ENCODE peak calls at places on chromosomes 7 and 10, in four cellular contexts. N is prostate gland, K is IMR-90, E is kidney. H is an unnamed sample. For H3K4me1, the result is how much of the 10 kb centered on the place peaks cover.

GRCh38 chr7:128007293-128007680 is 23.9 kb downstream of the LRRC4 start:
- DNase-seq in E (no peak), N (no peak), K (no peak), H (no peak)

GRCh38 chr10:102280397-102281015 is 35.2 kb downstream of the GBF1 start:
- DNase-seq in N (no peak), K (peak), E (no peak), H (peak)

GRCh38 chr7:4133491-4134044 is 548.5 kb upstream of the FOXK1 start:
- DNase-seq in N (no peak), K (no peak), E (no peak), H (no peak)

GRCh38 chr10:61465807-61466425 is 12.7 kb upstream of the TMEM26 start:
- DNase-seq in K (peak), E (no peak), N (no peak), H (no peak)

GRCh38 chr10:95550073-95550672 is 11.0 kb downstream of the SORBS1 start:
- DNase-seq in E (no peak), K (no peak), N (peak), H (no peak)

GRCh38 chr10:88114368-88114767 is 250.9 kb downstream of the PTEN start:
- DNase-seq in K (peak), N (no peak), E (no peak), H (peak)

GRCh38 chr10:45197816-45198595 is 117.4 kb downstream of the OR13A1 start:
- DNase-seq in E (peak), N (no peak), K (no peak), H (no peak)

GRCh38 chr7:2003931-2004812 is 228.6 kb downstream of the MAD1L1 start:
- DNase-seq in K (no peak), N (no peak), E (peak), H (peak)

GRCh38 chr7:131652934-131653333 is 96.5 kb upstream of the PODXL start:
- DNase-seq in K (no peak), E (no peak), N (no peak), H (no peak)

GRCh38 chr10:13310518-13311176 is 10.8 kb upstream of the PHYH start:
- DNase-seq in N (no peak), E (no peak), K (no peak), H (no peak)

GRCh38 chr7:135801045-135801693 is 52.6 kb upstream of the FAM180A start:
- DNase-seq in K (peak), N (peak), E (no peak), H (peak)

GRCh38 chr7:29977926-29978652 is 11.5 kb downstream of the SCRN1 start:
- DNase-seq in E (no peak), K (no peak), N (no peak), H (no peak)

GRCh38 chr10:121129266-121129665 is 278.1 kb downstream of the WDR11 start:
- DNase-seq in N (no peak), E (no peak), K (no peak), H (no peak)

GRCh38 chr10:113576853-113577252 is 24.0 kb downstream of the HABP2 start:
- DNase-seq in E (no peak), K (peak), N (no peak), H (no peak)

DNA sequence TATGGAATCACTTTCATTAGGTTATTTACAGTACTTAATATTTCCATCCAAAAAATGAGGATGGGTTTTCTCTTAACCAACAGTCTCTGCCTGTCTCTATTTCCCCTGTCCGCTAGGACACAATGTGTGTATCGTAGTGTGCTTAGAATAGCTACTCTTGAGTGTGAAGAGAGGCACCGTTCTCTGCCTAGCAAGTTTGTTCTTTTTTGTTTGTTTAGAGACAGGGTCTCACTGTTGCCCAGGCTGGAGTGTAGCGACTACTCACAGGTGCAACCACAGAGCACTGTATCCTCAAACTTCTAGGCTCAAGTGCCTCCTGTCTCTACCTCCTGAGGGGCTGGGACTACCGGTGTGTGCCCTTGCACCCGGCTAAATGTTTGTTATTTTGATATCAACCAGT is 121.9 kb downstream of the ANK3 start:
- DNase-seq in N (no peak), K (no peak), E (no peak), H (no peak)
- H3K4me1 ChIP-seq in N (under half), K (under half), E (under half), H (under half)

GRCh38 chr7:98167653-98168052 is 43.6 kb upstream of the BHLHA15 start:
- DNase-seq in E (no peak), N (no peak), K (no peak), H (no peak)

GRCh38 chr7:98170944-98171343 is 40.3 kb upstream of the BHLHA15 start:
- DNase-seq in E (no peak), K (no peak), N (no peak), H (no peak)

GRCh38 chr7:98168181-98168903 is 42.9 kb upstream of the BHLHA15 start:
- DNase-seq in N (peak), E (no peak), K (peak), H (peak)

GRCh38 chr7:98171449-98171848 is 39.8 kb upstream of the BHLHA15 start:
- DNase-seq in N (no peak), E (no peak), K (no peak), H (no peak)

DNA sequence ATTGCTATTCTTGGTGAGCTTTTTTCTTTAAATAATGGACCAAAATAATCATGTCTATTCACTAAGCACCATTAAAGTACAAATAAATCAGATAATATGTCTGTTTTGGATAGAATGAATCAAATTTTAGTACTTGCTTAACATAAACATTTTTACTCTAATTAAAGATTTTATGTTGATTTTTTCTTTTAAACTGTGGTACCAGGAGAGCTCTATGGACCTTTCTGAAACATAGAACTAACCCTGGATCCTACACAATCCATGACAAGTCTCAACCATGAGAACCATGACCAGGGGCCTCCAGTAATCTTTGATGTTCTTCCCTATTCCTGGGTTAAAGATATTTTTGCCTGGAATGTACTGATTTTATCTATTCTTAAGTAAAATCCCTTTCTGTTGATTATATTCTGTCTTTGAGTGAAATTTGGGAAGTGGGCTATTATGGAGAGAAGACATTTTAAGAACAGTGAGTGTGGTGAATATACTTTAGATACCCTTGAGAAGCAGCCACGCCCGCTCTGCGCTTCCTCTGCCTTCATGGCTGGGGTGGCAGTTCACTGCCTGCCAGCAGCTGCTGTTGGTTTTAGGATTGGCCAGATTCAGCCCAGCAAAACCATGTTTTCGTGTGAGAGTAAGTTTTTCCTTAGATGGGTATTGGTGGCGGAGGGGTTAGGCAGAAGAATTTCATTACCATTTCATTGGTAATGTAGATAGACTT is 42.2 kb upstream of the BHLHA15 start:
- DNase-seq in E (no peak), K (no peak), N (no peak), H (no peak)
- TF ChIP-seq CTCF in E (no peak), K (no peak), N (no peak), H (no peak)

DNA sequence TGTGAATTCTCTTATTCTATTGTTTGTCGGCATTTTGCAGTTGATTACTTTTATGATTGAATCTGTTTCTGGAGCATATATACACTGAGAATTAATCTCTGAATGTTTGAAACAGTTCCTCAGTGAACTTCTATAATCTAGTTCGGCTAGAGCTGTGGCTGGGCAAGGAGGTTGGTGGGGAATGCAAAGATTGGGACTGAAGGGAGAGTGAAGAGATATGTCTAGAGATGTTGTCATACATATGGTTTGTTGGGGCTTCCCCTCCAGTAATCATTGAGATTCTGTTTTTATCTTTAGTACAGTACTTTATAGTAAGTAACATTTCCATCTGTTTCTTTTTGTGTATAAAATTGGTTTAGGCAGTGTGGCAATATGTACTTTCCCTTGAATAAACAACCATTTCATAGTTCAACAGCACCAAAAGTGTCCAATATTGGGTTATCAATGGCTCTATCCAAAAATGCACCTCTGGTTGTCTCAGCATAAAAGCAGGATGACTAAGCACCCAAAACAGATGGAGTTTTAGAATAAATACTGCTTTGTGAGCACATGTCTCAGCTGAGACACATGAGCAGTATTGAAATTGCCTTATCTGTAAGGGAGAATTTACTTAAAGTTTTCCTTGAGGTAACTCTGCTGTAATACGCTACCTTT is 36.7 kb downstream of the WAC start:
- DNase-seq in E (no peak), K (peak), N (no peak), H (no peak)
- H3K4me1 ChIP-seq in E (under half), K (under half), N (under half), H (under half)

GRCh38 chr7:51009716-51010496 is 227.2 kb upstream of the GRB10 start:
- DNase-seq in N (no peak), E (peak), K (peak), H (no peak)

GRCh38 chr7:51005074-51005473 is 222.4 kb upstream of the GRB10 start:
- DNase-seq in E (no peak), K (no peak), N (no peak), H (no peak)

GRCh38 chr7:51010534-51010933 is 227.8 kb upstream of the GRB10 start:
- DNase-seq in E (no peak), K (no peak), N (no peak), H (no peak)

GRCh38 chr7:51007708-51008505 is 225.2 kb upstream of the GRB10 start:
- DNase-seq in E (no peak), K (no peak), N (peak), H (no peak)

GRCh38 chr7:51006483-51007235 is 224.0 kb upstream of the GRB10 start:
- DNase-seq in N (peak), K (no peak), E (no peak), H (no peak)
- TF ChIP-seq CTCF in N (no peak), K (no peak), E (no peak), H (no peak)

DNA sequence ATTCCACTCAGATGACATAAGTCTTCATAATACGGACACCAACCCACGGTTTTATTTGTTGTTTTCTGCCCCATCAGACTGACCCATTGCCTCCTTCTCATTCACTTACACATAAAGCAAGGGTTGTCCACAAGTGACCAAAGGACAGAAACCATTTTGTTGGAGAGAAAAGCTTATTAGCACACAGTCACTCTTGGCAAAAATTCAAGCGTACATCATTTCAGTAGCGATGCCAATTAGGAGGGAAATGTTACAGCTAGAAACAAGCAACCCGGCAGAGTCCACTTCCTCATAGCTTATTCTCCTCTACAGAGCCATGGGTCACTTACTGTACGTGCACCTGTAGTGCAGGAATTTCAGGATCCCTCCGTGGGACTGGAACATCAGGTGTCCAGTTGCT is 23.0 kb downstream of the ABLIM1 start:
- DNase-seq in N (no peak), E (no peak), K (no peak), H (no peak)
- H3K4me1 ChIP-seq in N (under half), E (under half), K (under half), H (under half)

GRCh38 chr10:413662-414071 is 275.8 kb downstream of the DIP2C start:
- DNase-seq in E (no peak), K (no peak), N (no peak), H (no peak)
- TF ChIP-seq CTCF in E (no peak), K (no peak), N (no peak), H (no peak)

DNA sequence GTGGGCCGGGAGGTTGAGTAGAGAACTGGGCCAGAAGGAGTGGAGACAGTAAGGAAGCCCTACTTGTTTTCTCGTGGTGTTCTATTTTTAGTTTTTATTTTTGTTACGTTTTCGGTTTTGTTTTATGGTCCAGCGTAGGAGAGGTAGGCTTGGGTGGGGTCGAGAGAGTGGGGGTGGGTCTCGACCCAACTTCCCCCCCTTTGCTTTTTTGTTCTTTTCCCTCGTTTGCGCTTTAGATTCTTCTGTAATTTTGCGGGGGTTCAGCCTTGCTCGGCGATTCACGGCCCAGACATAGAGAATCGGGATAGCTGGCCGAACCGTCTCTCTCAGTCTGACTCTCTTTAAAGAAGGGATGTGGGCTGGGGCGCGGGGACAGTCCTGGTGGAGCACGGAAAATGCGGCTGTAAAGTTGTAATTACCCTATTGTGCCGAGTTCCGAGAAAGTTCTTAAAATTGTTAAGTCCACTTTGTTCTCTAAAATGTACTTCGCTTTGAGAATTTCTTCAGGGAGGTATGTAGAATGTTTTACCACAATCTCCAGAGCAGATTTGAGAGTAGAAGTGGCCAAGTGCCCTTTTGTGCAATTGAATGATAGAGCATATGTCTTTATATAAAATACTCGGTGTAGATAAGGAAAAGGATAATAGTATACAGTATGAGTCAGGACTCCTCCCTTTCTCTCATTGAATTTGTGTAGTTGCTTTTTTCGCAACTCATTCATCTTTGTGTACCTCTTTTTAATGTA is 816 bp downstream of the DMTF1 start:
- DNase-seq in E (peak), N (peak), K (peak), H (peak)
- H3K4me1 ChIP-seq in E (under half), N (under half), K (under half), H (under half)